ENCODE peak calls at places on chromosomes 16 and 17, in five cellular contexts. C, N, Z, M and K are unnamed samples.

GRCh38 chr17:66576473-66576872 is 258.4 kb upstream of the CACNG5 start:
- DNase-seq in Z (no peak), M (no peak), N (no peak), C (no peak), K (no peak)

GRCh38 chr17:48522031-48522593 is 8.7 kb downstream of the HOXB1 start:
- DNase-seq in C (no peak), N (no peak), M (no peak), Z (peak), K (no peak)

GRCh38 chr16:89511352-89511751 is 3.1 kb downstream of the SPG7 start:
- DNase-seq in C (no peak), Z (no peak), M (no peak), N (no peak), K (no peak)

GRCh38 chr16:89105599-89106151 is 12.0 kb downstream of the ACSF3 start:
- DNase-seq in C (no peak), Z (no peak), M (no peak), N (no peak), K (no peak)

GRCh38 chr16:81148277-81148676 is 52.1 kb upstream of the GCSH start:
- DNase-seq in C (no peak), N (no peak), Z (no peak), M (no peak), K (no peak)

GRCh38 chr16:89764711-89765201 is 43.4 kb downstream of the ZNF276 start:
- DNase-seq in N (peak), M (no peak), Z (no peak), C (no peak), K (no peak)

GRCh38 chr17:29622337-29623282 is at the start of gene CORO6:
- DNase-seq in C (no peak), N (peak), M (no peak), Z (peak), K (peak)

GRCh38 chr17:81073967-81074366 is 39.0 kb downstream of the BAIAP2 start:
- DNase-seq in M (no peak), C (no peak), N (no peak), Z (no peak), K (no peak)

GRCh38 chr16:71288570-71288889 is 672 bp downstream of the CMTR2 start:
- DNase-seq in M (no peak), N (no peak), C (no peak), Z (no peak), K (no peak)

GRCh38 chr16:62036101-62036806 is at the start of gene CDH8:
- DNase-seq in Z (no peak), M (peak), N (no peak), C (no peak), K (peak)

GRCh38 chr16:64481497-64481896 is 640.4 kb downstream of the CDH11 start:
- DNase-seq in N (no peak), Z (no peak), C (no peak), M (no peak), K (no peak)

GRCh38 chr16:57386381-57386951 is 14.2 kb downstream of the CX3CL1 start:
- DNase-seq in C (no peak), N (no peak), M (no peak), Z (no peak), K (no peak)

GRCh38 chr17:83203472-83204221 is 124.2 kb downstream of the METRNL start:
- DNase-seq in Z (peak), C (no peak), N (peak), M (no peak), K (no peak)

GRCh38 chr17:80545499-80545826 is 825 bp downstream of the RPTOR start:
- DNase-seq in Z (peak), C (no peak), M (no peak), N (no peak), K (no peak)

GRCh38 chr16:9042943-9043680 is 48.3 kb upstream of the HAPSTR1 start:
- DNase-seq in Z (no peak), C (no peak), N (no peak), M (no peak), K (no peak)

GRCh38 chr17:20223808-20224328 is 214.7 kb downstream of the SPECC1 start:
- DNase-seq in M (no peak), C (no peak), Z (no peak), N (no peak), K (no peak)

GRCh38 chr17:47696717-47697642 is 3.0 kb downstream of the TBKBP1 start:
- DNase-seq in Z (no peak), N (no peak), M (no peak), C (no peak), K (no peak)

GRCh38 chr16:11871193-11871592 is 19.9 kb upstream of the RSL1D1 start:
- DNase-seq in Z (peak), M (no peak), C (no peak), N (no peak), K (no peak)

GRCh38 chr17:29577778-29578211 is 9.3 kb downstream of the TP53I13 start:
- DNase-seq in C (peak), N (no peak), Z (no peak), M (no peak), K (no peak)

GRCh38 chr17:62900096-62900495 is 65.9 kb upstream of the TANC2 start:
- DNase-seq in C (no peak), Z (no peak), M (peak), N (no peak), K (no peak)

GRCh38 chr17:50155115-50155819 is 4.8 kb upstream of the PPP1R9B start:
- DNase-seq in Z (no peak), C (peak), M (no peak), N (no peak), K (no peak)

DNA sequence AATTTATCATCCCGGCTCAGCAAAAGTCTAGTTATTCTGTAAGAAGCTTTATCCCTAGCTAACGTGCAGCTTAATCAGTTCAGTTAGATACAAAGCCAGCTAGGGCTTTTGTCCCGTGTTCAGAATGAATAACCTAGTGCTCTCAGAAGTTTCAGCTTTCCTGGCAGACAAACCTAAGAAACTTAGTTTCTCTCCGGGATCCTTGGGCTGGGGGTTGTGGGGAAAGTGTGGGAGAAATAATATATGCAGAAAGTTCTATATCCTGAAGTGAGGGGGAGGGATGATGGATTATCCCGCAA is 475.7 kb upstream of the CCL2 start:
- DNase-seq in C (no peak), M (no peak), Z (no peak), N (no peak), K (no peak)
- TF ChIP-seq CTCF in C (no peak), M (no peak), Z (no peak), N (no peak), K (peak)

GRCh38 chr16:35195173-35195863 is 1735.9 kb downstream of the TP53TG3F start:
- DNase-seq in N (no peak), M (no peak), Z (no peak), C (no peak), K (no peak)
- TF ChIP-seq CTCF in N (no peak), M (no peak), Z (no peak), C (no peak), K (no peak)

DNA sequence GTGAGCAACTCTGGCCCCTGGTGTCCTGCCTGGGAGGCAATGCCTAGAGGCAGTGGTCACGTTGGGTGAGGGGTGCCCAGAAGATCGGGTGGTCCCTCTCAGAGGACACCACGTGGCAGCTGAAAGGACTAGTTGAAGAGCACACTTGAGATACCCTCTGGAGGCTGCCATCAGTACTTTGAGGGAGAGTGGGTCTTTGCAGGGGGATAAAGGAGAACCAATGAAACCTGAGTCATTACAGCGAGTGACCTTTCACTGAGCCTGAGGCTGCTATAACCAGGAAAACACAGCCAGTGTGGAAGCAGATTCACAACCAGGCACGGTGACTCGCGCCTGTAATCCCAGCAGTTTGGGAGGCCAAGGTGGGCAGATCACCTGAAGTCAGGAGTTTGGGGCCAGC is 18.9 kb downstream of the CA4 start:
- DNase-seq in C (no peak), N (no peak), M (no peak), Z (no peak), K (no peak)
- TF ChIP-seq CTCF in C (no peak), N (no peak), M (no peak), Z (no peak), K (no peak)

DNA sequence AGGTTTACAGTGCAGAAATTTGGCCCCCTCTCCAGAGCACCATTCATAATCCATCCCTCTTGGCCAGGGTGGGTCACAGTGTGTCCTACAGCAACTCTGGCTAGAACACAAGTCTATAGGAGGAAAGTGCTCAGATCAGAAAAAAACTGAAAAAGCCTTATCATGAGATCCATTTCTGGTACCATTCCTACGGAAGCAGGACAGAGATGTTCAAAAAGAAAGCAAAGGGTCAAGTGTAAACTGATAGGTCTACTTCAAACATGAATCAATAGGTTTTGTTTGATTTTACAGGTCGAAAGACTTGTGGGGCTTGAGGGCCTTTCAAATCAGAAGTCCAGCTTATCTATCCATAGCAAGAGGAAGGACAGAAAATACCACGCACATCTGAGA is 326.4 kb downstream of the SOX9 start:
- DNase-seq in N (no peak), M (no peak), Z (no peak), C (no peak), K (no peak)
- TF ChIP-seq CTCF in N (no peak), M (no peak), Z (no peak), C (no peak), K (no peak)

GRCh38 chr17:40422990-40423611 is 5.4 kb upstream of the TOP2A start:
- DNase-seq in M (peak), C (no peak), Z (no peak), N (no peak), K (peak)
- TF ChIP-seq CTCF in M (no peak), C (no peak), Z (no peak), N (no peak), K (peak)

GRCh38 chr17:409848-410673 is 57.5 kb upstream of the RPH3AL start:
- DNase-seq in N (peak), C (peak), Z (peak), M (peak), K (peak)

GRCh38 chr17:412211-413015 is 59.8 kb upstream of the RPH3AL start:
- DNase-seq in C (peak), Z (peak), N (peak), M (no peak), K (no peak)

GRCh38 chr17:409308-409847 is 56.8 kb upstream of the RPH3AL start:
- DNase-seq in M (no peak), Z (no peak), N (no peak), C (no peak), K (no peak)

GRCh38 chr17:411416-412120 is 59.0 kb upstream of the RPH3AL start:
- DNase-seq in C (no peak), N (no peak), Z (no peak), M (no peak), K (no peak)

DNA sequence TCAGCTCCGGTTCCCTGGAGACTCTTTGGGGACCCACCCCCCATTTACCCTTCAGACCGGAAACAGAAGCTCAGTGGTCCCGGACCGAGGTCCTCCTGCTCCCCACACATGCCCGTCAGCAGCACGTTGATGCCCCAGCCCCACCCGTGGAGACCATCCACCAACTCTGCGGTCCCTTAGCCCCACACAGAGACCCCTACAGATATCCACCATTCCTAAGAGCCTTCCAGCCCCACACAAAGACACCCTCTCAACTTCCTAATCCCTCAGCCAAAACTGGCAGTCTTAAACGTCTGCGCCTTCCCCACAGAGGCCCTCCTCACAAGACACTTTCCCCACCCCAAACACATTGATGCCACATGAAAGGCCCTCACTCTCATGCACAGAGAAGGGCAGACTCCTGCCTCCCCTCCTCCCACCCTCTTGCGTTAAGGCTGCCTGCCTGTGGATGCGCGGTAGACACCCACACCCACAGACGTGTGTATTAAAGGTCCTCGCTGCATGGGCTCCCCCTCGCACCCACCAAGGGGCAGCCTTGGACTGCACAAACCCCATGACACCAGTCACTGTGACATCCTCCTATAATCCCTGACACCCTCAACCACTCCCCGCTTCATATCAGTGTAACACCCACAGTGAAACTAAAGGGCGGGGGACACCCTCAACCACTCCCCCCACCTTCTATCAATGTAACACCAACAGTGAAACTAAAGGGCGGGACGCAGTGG is 58.2 kb upstream of the RPH3AL start:
- DNase-seq in C (no peak), N (peak), Z (peak), M (no peak), K (no peak)
- TF ChIP-seq CTCF in C (peak), N (no peak), Z (no peak), M (no peak), K (peak)

DNA sequence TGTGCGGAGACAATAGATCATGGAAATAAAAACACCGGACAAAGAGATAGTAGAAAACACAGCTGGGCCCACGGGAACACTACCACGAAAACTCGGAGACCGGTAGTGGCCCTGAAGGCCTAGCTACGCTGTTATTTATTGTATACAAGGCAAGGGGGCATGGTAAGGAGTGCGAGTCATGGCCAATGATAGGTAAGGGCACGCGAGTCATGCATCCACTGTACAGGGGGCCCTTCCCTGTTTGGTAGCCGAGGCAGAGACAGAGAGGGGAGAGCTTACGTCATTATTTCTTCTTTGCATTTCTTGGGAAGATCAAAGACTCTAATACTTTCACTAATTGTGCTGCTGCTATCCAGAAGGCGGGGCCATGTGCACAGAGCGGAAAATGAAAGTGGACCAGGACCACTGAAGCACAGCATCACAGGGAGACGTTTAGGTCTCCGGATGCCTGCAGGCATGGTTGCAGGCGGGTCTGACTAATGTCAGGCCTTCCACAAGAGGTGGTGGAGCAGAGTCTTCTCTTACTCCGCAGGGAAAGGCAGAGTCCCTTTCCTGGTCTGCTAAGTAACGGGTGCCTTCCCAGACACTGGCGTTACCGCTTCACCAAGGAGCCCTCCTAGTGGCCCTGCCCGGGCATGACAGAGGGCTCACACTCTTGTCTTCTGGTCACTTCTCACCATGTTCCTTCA is 74.4 kb upstream of the ARL4D start:
- DNase-seq in C (no peak), N (no peak), Z (peak), M (no peak), K (no peak)
- TF ChIP-seq CTCF in C (peak), N (no peak), Z (no peak), M (peak), K (peak)

DNA sequence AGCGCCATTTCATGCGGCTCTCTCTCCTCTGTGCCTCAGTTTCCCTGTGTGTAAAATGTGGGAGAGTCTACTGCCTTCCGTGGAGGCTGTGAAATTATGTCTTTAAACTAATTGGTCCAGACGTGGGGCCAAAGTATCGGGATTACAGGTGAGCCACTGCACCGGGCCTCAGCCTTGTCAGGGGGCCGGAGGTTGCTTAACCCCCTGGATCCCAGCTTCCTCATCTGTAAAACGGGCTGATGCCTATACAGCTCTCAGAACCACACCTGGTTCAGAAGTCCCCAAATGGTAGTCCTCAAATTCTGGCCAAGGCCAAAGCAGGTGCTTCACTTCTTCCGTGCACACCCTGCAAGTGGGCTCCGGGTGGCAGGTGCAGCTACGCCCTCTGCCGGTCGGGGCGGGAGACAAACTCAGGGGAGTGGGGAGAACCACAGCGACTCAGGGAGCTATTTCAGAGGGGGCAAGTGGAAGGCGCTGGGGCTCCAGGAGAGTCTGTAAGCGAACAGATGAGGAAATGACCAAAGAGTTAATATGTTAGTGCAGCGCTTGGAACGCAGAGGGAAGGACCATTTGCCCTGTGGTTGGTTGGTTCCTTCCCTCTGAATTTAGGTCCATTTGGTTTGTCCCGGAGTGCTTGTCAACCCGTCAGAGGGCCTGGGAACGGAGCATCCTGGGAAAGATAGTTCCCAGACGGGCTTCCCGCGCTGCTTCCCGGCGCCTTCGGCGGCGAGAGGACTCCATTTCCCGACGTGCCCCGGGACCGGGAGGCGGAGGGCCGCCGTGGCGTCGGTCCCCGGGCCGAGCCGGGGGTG is at the start of gene MGRN1:
- DNase-seq in N (peak), C (peak), Z (peak), M (peak), K (peak)
- TF ChIP-seq CTCF in N (peak), C (peak), Z (peak), M (peak), K (peak)

DNA sequence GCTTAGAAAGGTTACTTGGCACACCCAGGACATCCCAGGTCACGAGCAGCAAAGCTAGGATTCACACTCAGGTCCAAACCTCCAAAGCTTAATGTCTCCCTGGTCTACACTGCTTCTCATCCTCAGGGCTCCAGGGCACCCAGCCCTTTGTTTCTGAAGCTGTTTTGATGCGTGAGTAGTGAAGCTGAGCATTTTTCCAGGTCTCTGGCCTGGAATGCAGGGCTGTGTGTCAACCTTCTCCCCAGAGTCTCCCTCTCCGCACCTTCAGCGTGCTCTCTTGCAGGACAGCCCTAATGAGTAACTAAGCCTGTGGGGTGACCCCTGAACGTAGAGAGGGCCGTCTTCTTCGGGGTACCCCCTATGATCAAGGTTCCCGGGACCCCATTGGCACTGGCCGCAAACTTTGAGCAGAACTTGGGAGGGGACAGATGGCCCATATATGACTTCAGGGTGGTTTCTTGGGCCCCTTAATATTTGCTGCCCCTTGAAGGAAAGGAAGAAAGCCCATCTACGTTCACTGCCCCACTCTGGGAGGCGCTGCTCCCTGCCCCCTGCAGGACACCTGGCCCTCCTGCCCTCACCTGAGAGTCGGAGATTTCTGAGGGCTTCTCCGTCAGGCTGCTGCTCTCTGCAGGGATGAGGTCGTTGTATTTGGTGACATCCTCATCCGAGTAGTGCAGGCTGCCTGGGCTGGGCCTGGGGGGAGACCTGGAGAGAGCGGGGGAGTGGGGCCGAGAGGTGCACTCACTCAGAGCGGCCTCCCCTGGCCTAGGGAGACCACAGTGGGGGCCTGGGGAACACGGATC is 36.4 kb upstream of the CDC42EP4 start:
- DNase-seq in N (no peak), Z (no peak), M (no peak), C (no peak), K (no peak)
- TF ChIP-seq CTCF in N (no peak), Z (no peak), M (no peak), C (no peak), K (no peak)

GRCh38 chr16:75095204-75095621 is 21.4 kb downstream of the LDHD start:
- DNase-seq in N (no peak), C (no peak), M (no peak), Z (no peak), K (no peak)

GRCh38 chr16:75097191-75097761 is 19.3 kb downstream of the LDHD start:
- DNase-seq in M (no peak), C (no peak), N (no peak), Z (no peak), K (no peak)

GRCh38 chr16:75095637-75096036 is 20.9 kb downstream of the LDHD start:
- DNase-seq in C (no peak), N (no peak), M (no peak), Z (no peak), K (no peak)

GRCh38 chr16:75097941-75098897 is 18.4 kb downstream of the LDHD start:
- DNase-seq in C (no peak), M (no peak), N (no peak), Z (no peak), K (no peak)

GRCh38 chr16:75096730-75097129 is 19.9 kb downstream of the LDHD start:
- DNase-seq in M (no peak), C (no peak), Z (no peak), N (peak), K (no peak)
- TF ChIP-seq CTCF in M (peak), C (peak), Z (peak), N (no peak), K (peak)